ENCODE peak calls at places on chromosomes 13 and 19, in five cellular contexts. W is EH; A is stimulated activated CD4-positive, alpha-beta T cell treated with anti-CD3 and anti-CD28 coated beads, Interleukin-2, amount 100 ng/mL, for 48 hours; B is germinal center; T is HL-60. Y is an unnamed sample.

GRCh38 chr13:107138987-107139386 is 571.0 kb upstream of the ARGLU1 start:
- DNase-seq in T (no peak), A (no peak), B (no peak), W (no peak), Y (no peak)

GRCh38 chr19:56839665-56840451 is 668 bp downstream of the PEG3 start:
- DNase-seq in A (no peak), B (peak), W (no peak), T (peak), Y (peak)

GRCh38 chr13:100887729-100888151 is 213.1 kb upstream of the TMTC4 start:
- DNase-seq in T (no peak), A (no peak), B (no peak), W (peak), Y (peak)

GRCh38 chr19:19866599-19867248 is 1.0 kb downstream of the ZNF253 start:
- DNase-seq in T (peak), B (peak), W (peak), A (peak), Y (peak)

GRCh38 chr13:113848020-113848419 is 15.9 kb downstream of the GAS6 start:
- DNase-seq in W (no peak), B (no peak), T (no peak), A (no peak), Y (no peak)

GRCh38 chr19:798415-799075 is 1.3 kb downstream of the PTBP1 start:
- DNase-seq in W (no peak), B (no peak), T (no peak), A (no peak), Y (no peak)

GRCh38 chr19:30437869-30438268 is 65.7 kb downstream of the ZNF536 start:
- DNase-seq in W (no peak), B (no peak), A (no peak), T (no peak), Y (no peak)

GRCh38 chr13:65907656-65908441 is 1322.3 kb downstream of the PCDH9 start:
- DNase-seq in W (peak), A (no peak), B (no peak), T (no peak), Y (peak)

GRCh38 chr13:103948477-103948876 is 882.3 kb upstream of the SLC10A2 start:
- DNase-seq in T (no peak), A (no peak), B (no peak), W (no peak), Y (no peak)

GRCh38 chr13:24127116-24127631 is 33.3 kb upstream of the SPATA13 start:
- DNase-seq in W (peak), T (no peak), A (no peak), B (no peak), Y (peak)

GRCh38 chr19:18346091-18346490 is 5.7 kb downstream of the PGPEP1 start:
- DNase-seq in T (no peak), A (no peak), B (no peak), W (no peak), Y (no peak)

GRCh38 chr13:74037762-74038161 is 96.4 kb downstream of the KLF12 start:
- DNase-seq in W (no peak), T (no peak), B (no peak), A (no peak), Y (no peak)

GRCh38 chr19:30694156-30694555 is 322.0 kb downstream of the ZNF536 start:
- DNase-seq in A (no peak), T (no peak), W (no peak), B (no peak), Y (no peak)

GRCh38 chr13:109602356-109602755 is 184.0 kb downstream of the IRS2 start:
- DNase-seq in T (no peak), B (no peak), A (no peak), W (no peak), Y (no peak)

Y was measured in AG10803.